ENCODE peak calls at places on chromosomes 4 and X, in five cellular contexts. Q is fibroblast of mammary gland, G is pancreas, F is tibial artery, P is HFF-Myc. K is an unnamed sample.
A peak's percentile ranks its signal among the peaks of the same experiment; 100 is the strongest.

GRCh38 chr4:145179201-145179860 is 1.1 kb downstream of the OTUD4 start:
- DNase-seq in Q (peak; percentile 54), G (peak; percentile 72), F (peak; percentile 82), P (no peak), K (peak; percentile 62)

GRCh38 chrX:70434352-70434866 is 10.2 kb upstream of the DLG3 start:
- DNase-seq in Q (peak; percentile 69), G (peak; percentile 88), F (peak; percentile 92), P (no peak), K (peak; percentile 80)

GRCh38 chrX:36160056-36160455 is 240.5 kb downstream of the CFAP47 start:
- DNase-seq in Q (no peak), G (no peak), F (no peak), P (no peak), K (no peak)

GRCh38 chr4:54800831-54801530 is 143.2 kb downstream of the KIT start:
- DNase-seq in Q (no peak), G (no peak), F (no peak), P (no peak), K (no peak)

GRCh38 chrX:125475482-125475881 is 155.8 kb downstream of the TEX13C start:
- DNase-seq in Q (no peak), G (no peak), F (no peak), P (no peak), K (no peak)

GRCh38 chr4:157739237-157739636 is 433.6 kb downstream of the GASK1B start:
- DNase-seq in Q (peak; percentile 58), G (no peak), F (no peak), P (no peak), K (peak; percentile 19)

GRCh38 chrX:102720237-102721168 is at the start of gene GPRASP3:
- DNase-seq in Q (peak; percentile 67), G (peak; percentile 82), F (peak; percentile 82), P (no peak), K (peak; percentile 77)

GRCh38 chrX:151789179-151789800 is 54.7 kb downstream of the CNGA2 start:
- DNase-seq in Q (peak; percentile 86), G (peak; percentile 18), F (peak; percentile 78), P (peak; percentile 24), K (peak; percentile 88)

GRCh38 chr4:122827899-122828601 is 1.4 kb downstream of the FGF2 start:
- DNase-seq in Q (peak; percentile 72), G (no peak), F (peak; percentile 74), P (no peak), K (peak; percentile 68)

GRCh38 chr4:134145369-134145768 is 56.2 kb downstream of the PABPC4L start:
- DNase-seq in Q (no peak), G (no peak), F (no peak), P (no peak), K (no peak)

GRCh38 chrX:10945463-10945862 is 165.7 kb upstream of the HCCS start:
- DNase-seq in Q (no peak), G (no peak), F (no peak), P (no peak), K (no peak)

GRCh38 chr4:105189855-105190650 is 43.4 kb downstream of the TET2 start:
- DNase-seq in Q (no peak), G (no peak), F (no peak), P (no peak), K (no peak)

GRCh38 chr4:153067376-153067775 is 131.3 kb downstream of the FHDC1 start:
- DNase-seq in Q (peak; percentile 14), G (no peak), F (no peak), P (peak; percentile 6), K (peak; percentile 22)

GRCh38 chr4:156237192-156237591 is 283.5 kb upstream of the CTSO start:
- DNase-seq in Q (no peak), G (no peak), F (no peak), P (no peak), K (no peak)

GRCh38 chrX:49978191-49978590 is 55.8 kb downstream of the CLCN5 start:
- DNase-seq in Q (no peak), G (no peak), F (no peak), P (no peak), K (no peak)

GRCh38 chrX:632391-633042 is 1.9 kb downstream of the SHOX start:
- DNase-seq in Q (no peak), G (no peak), F (no peak), P (no peak), K (no peak)

GRCh38 chrX:94455782-94456181 is 781.8 kb downstream of the FAM133A start:
- DNase-seq in Q (no peak), G (no peak), F (no peak), P (no peak), K (no peak)

GRCh38 chrX:97308161-97308560 is 424.5 kb downstream of the RPA4 start:
- DNase-seq in Q (peak; percentile 58), G (no peak), F (no peak), P (no peak), K (no peak)

GRCh38 chrX:133610056-133610455 is 194.8 kb upstream of the GPC4 start:
- DNase-seq in Q (peak; percentile 82), G (no peak), F (no peak), P (no peak), K (peak; percentile 47)

GRCh38 chr4:71377561-71377960 is 38.7 kb downstream of the SLC4A4 start:
- DNase-seq in Q (peak; percentile 80), G (no peak), F (no peak), P (peak; percentile 70), K (peak; percentile 78)

GRCh38 chrX:22340022-22340616 is 67.4 kb downstream of the CBLL2 start:
- DNase-seq in Q (peak; percentile 10), G (no peak), F (no peak), P (no peak), K (peak; percentile 36)

GRCh38 chr4:146488495-146489174 is 33.1 kb downstream of the SLC10A7 start:
- DNase-seq in Q (no peak), G (no peak), F (no peak), P (no peak), K (peak; percentile 80)

GRCh38 chrX:67105758-67106116 is 438.1 kb upstream of the AR start:
- DNase-seq in Q (no peak), G (no peak), F (no peak), P (no peak), K (no peak)

GRCh38 chr4:179399054-179399782 is 1957.0 kb upstream of the AGA start:
- DNase-seq in Q (no peak), G (no peak), F (no peak), P (no peak), K (no peak)

GRCh38 chrX:133045986-133046385 is 50.9 kb downstream of the USP26 start:
- DNase-seq in Q (peak; percentile 12), G (no peak), F (no peak), P (no peak), K (peak; percentile 8)

GRCh38 chr4:98746530-98746929 is 88.1 kb upstream of the TSPAN5 start:
- DNase-seq in Q (peak; percentile 10), G (no peak), F (no peak), P (no peak), K (peak; percentile 79)

GRCh38 chrX:7132335-7133035 is 15.0 kb upstream of the STS start:
- DNase-seq in Q (peak; percentile 82), G (peak; percentile 83), F (no peak), P (no peak), K (peak; percentile 79)

GRCh38 chr4:67809502-67809901 is 55.3 kb upstream of the GNRHR start:
- DNase-seq in Q (no peak), G (no peak), F (no peak), P (no peak), K (no peak)

GRCh38 chrX:9486786-9487185 is 21.9 kb downstream of the TBL1X start:
- DNase-seq in Q (no peak), G (no peak), F (no peak), P (no peak), K (no peak)

GRCh38 chrX:117996918-117997480 is 119.6 kb downstream of the KLHL13 start:
- DNase-seq in Q (peak; percentile 11), G (no peak), F (no peak), P (no peak), K (no peak)

GRCh38 chrX:72124540-72125201 is 7.0 kb downstream of the RTL5 start:
- DNase-seq in Q (no peak), G (no peak), F (no peak), P (no peak), K (no peak)

GRCh38 chr4:183838987-183839712 is 66.0 kb upstream of the STOX2 start:
- DNase-seq in Q (peak; percentile 16), G (no peak), F (no peak), P (no peak), K (peak; percentile 19)

GRCh38 chr4:151921371-151921770 is 160.6 kb upstream of the GATB start:
- DNase-seq in Q (peak; percentile 29), G (no peak), F (no peak), P (peak; percentile 16), K (peak; percentile 27)

GRCh38 chr4:182142146-182143085 is 100.8 kb upstream of the TENM3 start:
- DNase-seq in Q (peak; percentile 62), G (peak; percentile 25), F (no peak), P (no peak), K (peak; percentile 65)

GRCh38 chr4:4647041-4647440 is 105.2 kb upstream of the STX18 start:
- DNase-seq in Q (peak; percentile 72), G (no peak), F (no peak), P (no peak), K (peak; percentile 36)

GRCh38 chrX:56802921-56803848 is 74.1 kb downstream of the NBDY start:
- DNase-seq in Q (peak; percentile 83), G (peak; percentile 79), F (no peak), P (no peak), K (peak; percentile 71)
- TF ChIP-seq CTCF in Q (peak; percentile 68), G (peak; percentile 43), F (peak; percentile 16), P (peak; percentile 31), K (peak; percentile 54)

DNA sequence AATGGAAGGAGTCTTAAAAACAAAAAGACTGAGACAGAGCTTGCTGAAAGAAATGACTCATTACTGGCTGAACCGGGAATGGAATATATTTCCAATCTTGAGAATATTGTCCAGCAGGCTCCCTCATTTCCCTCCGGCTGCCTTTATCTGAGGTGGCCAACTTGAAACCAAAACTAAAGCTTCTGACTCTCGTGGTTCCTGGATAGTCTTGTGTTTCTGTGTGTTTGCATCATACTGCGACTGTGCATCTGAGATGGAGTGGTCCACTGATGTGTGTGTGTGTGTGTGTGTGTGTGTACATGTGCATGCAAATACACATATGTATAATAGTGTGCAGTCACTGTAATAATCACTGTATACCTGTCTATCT is 145.6 kb upstream of the SCML1 start:
- DNase-seq in Q (peak; percentile 72), G (no peak), F (no peak), P (no peak), K (peak; percentile 86)
- H3K4me3 ChIP-seq in Q (peak overlapping the region; percentile 27), G (no peak overlapping the region), F (peak overlapping the region; percentile 32), P (no peak overlapping the region), K (no peak overlapping the region)

DNA sequence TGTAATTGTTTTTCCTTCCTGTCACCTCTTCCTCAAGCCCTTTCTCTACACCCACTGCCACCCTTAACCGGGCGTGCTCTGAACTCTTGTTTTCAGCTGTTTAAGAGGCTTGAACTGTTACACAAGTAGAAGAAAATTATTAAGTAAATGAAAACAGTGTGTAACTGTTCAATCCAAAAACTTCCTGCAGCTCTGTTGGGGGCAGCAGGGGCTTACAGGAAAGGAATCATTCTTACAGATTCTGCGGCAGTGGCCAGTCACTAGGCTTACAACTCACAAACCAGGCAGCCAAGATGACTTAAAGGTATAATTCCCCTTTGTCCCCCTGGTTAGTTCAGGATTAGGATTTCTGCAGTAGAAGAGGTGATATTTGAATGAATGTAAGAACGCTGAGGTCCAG is 70.2 kb upstream of the ETNPPL start:
- DNase-seq in Q (no peak), G (no peak), F (no peak), P (no peak), K (peak; percentile 58)
- TF ChIP-seq CTCF in Q (no peak), G (no peak), F (no peak), P (no peak), K (peak; percentile 41)

DNA sequence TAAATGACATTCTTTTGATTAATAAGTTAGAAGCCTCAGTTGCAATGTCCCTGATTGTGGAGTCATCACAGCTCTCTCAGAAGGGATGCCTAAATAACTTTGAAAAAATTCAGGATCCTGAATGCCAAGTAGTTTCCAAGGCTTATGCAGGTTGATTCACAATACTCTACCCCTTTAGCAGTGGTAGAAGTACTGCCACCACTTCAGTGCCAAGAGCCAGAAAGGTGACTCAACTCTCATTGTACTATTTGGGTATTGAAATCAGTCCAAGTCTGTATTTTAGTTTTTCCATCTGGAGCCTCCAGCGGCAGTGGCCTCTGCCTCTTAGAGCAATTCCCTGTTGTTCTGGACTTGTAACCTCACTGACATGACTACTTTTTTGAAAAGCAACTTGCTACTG is 320.1 kb upstream of the NDST4 start:
- DNase-seq in Q (no peak), G (no peak), F (no peak), P (no peak), K (no peak)
- H3K4me3 ChIP-seq in Q (no peak overlapping the region), G (no peak overlapping the region), F (no peak overlapping the region), P (no peak overlapping the region), K (no peak overlapping the region)